ENCODE peak calls at places on chromosomes 3 and 15, in six cellular contexts. R, P, D, L, J and C are unnamed samples.
A peak's percentile ranks its signal among the peaks of the same experiment; 100 is the strongest.

GRCh38 chr15:57031605-57032004 is 113.2 kb downstream of the TCF12 start:
- DNase-seq in R (peak; percentile 84), P (peak; percentile 69), D (no peak), L (peak; percentile 69), J (no peak), C (no peak)

GRCh38 chr3:170579646-170580045 is 6.2 kb downstream of the SLC7A14 start:
- DNase-seq in R (no peak), P (no peak), D (no peak), L (no peak), J (no peak), C (no peak)

GRCh38 chr15:92384391-92384790 is 9.3 kb upstream of the ST8SIA2 start:
- DNase-seq in R (no peak), P (no peak), D (no peak), L (no peak), J (no peak), C (no peak)

GRCh38 chr3:31180274-31180673 is 285.8 kb upstream of the GADL1 start:
- DNase-seq in R (no peak), P (no peak), D (no peak), L (no peak), J (no peak), C (no peak)

GRCh38 chr3:129656659-129657247 is 50.3 kb upstream of the PLXND1 start:
- DNase-seq in R (no peak), P (peak; percentile 33), D (no peak), L (no peak), J (no peak), C (peak; percentile 54)

GRCh38 chr3:65875395-65876027 is 163.2 kb downstream of the MAGI1 start:
- DNase-seq in R (no peak), P (no peak), D (no peak), L (no peak), J (no peak), C (no peak)

GRCh38 chr3:32384938-32385337 is 6.7 kb upstream of the CMTM7 start:
- DNase-seq in R (no peak), P (peak; percentile 52), D (peak; percentile 48), L (peak; percentile 67), J (no peak), C (peak; percentile 51)

GRCh38 chr15:57827021-57827420 is 120.5 kb downstream of the POLR2M start:
- DNase-seq in R (no peak), P (no peak), D (no peak), L (no peak), J (peak; percentile 19), C (no peak)

GRCh38 chr15:88982304-88982945 is 69.2 kb upstream of the MFGE8 start:
- DNase-seq in R (peak; percentile 68), P (no peak), D (no peak), L (peak; percentile 81), J (peak; percentile 93), C (no peak)

GRCh38 chr15:39641187-39641889 is 60.5 kb downstream of the THBS1 start:
- DNase-seq in R (no peak), P (peak; percentile 8), D (no peak), L (peak; percentile 22), J (peak; percentile 89), C (no peak)

GRCh38 chr3:13420817-13421755 is 964 bp upstream of the NUP210 start:
- DNase-seq in R (no peak), P (peak; percentile 45), D (peak; percentile 23), L (no peak), J (no peak), C (peak; percentile 71)

GRCh38 chr3:15330031-15330596 is 2.3 kb downstream of the SH3BP5 start:
- DNase-seq in R (peak; percentile 56), P (no peak), D (no peak), L (no peak), J (no peak), C (no peak)

GRCh38 chr15:39363761-39364586 is 216.9 kb upstream of the THBS1 start:
- DNase-seq in R (peak; percentile 72), P (no peak), D (no peak), L (no peak), J (peak; percentile 55), C (no peak)

GRCh38 chr15:73844356-73844755 is 29.0 kb upstream of the TBC1D21 start:
- DNase-seq in R (no peak), P (peak; percentile 20), D (no peak), L (peak; percentile 42), J (no peak), C (no peak)

GRCh38 chr3:3170998-3171397 is 8.5 kb downstream of the CRBN start:
- DNase-seq in R (peak; percentile 48), P (peak; percentile 48), D (no peak), L (peak; percentile 40), J (peak; percentile 58), C (peak; percentile 61)

GRCh38 chr15:51908312-51908711 is 63.3 kb downstream of the LEO1 start:
- DNase-seq in R (peak; percentile 51), P (no peak), D (no peak), L (peak; percentile 57), J (peak; percentile 28), C (no peak)

GRCh38 chr3:194056731-194057415 is 79.1 kb upstream of the HES1 start:
- DNase-seq in R (no peak), P (no peak), D (no peak), L (no peak), J (peak; percentile 56), C (no peak)

GRCh38 chr3:30141178-30141581 is 465.2 kb upstream of the TGFBR2 start:
- DNase-seq in R (no peak), P (no peak), D (no peak), L (no peak), J (no peak), C (no peak)

GRCh38 chr3:159074756-159075155 is 272.9 kb downstream of the MFSD1 start:
- DNase-seq in R (no peak), P (no peak), D (no peak), L (no peak), J (no peak), C (no peak)

GRCh38 chr3:98770261-98771039 is 7.3 kb downstream of the ST3GAL6 start:
- DNase-seq in R (no peak), P (no peak), D (no peak), L (no peak), J (no peak), C (peak; percentile 10)

GRCh38 chr3:65893631-65894030 is 145.1 kb downstream of the MAGI1 start:
- DNase-seq in R (no peak), P (no peak), D (no peak), L (no peak), J (no peak), C (no peak)

GRCh38 chr3:194483850-194484249 is 3.0 kb downstream of the ATP13A3 start:
- DNase-seq in R (no peak), P (no peak), D (no peak), L (no peak), J (no peak), C (no peak)

GRCh38 chr3:105822171-105823123 is 46.4 kb downstream of the CBLB start:
- DNase-seq in R (no peak), P (no peak), D (no peak), L (peak; percentile 24), J (no peak), C (no peak)

GRCh38 chr15:45228931-45229330 is 23.1 kb upstream of the SLC28A2 start:
- DNase-seq in R (no peak), P (no peak), D (no peak), L (no peak), J (no peak), C (no peak)

GRCh38 chr3:194069421-194070219 is 66.3 kb upstream of the HES1 start:
- DNase-seq in R (peak; percentile 54), P (no peak), D (no peak), L (peak; percentile 79), J (peak; percentile 30), C (no peak)

GRCh38 chr3:165133188-165133899 is 55.0 kb upstream of the SI start:
- DNase-seq in R (no peak), P (no peak), D (no peak), L (no peak), J (no peak), C (no peak)

GRCh38 chr3:128076783-128077624 is 24.8 kb downstream of the SEC61A1 start:
- DNase-seq in R (no peak), P (peak; percentile 28), D (no peak), L (peak; percentile 39), J (no peak), C (no peak)

GRCh38 chr15:75451202-75451673 is 252 bp downstream of the SIN3A start:
- DNase-seq in R (no peak), P (no peak), D (no peak), L (no peak), J (no peak), C (no peak)

GRCh38 chr3:133282239-133282638 is 117.6 kb upstream of the BFSP2 start:
- DNase-seq in R (peak; percentile 21), P (no peak), D (no peak), L (peak; percentile 5), J (no peak), C (no peak)

GRCh38 chr3:42123012-42123581 is 31.9 kb downstream of the TRAK1 start:
- DNase-seq in R (no peak), P (no peak), D (no peak), L (no peak), J (peak; percentile 47), C (no peak)

GRCh38 chr3:113744941-113745272 is 1.1 kb downstream of the NAA50 start:
- DNase-seq in R (peak; percentile 42), P (no peak), D (no peak), L (no peak), J (no peak), C (no peak)
- H3K4me3 ChIP-seq in R (peak overlapping the region; percentile 98), P (peak overlapping the region; percentile 80), D (peak overlapping the region; percentile 97), L (peak overlapping the region; percentile 95), J (peak overlapping the region; percentile 96), C (peak overlapping the region; percentile 94)

DNA sequence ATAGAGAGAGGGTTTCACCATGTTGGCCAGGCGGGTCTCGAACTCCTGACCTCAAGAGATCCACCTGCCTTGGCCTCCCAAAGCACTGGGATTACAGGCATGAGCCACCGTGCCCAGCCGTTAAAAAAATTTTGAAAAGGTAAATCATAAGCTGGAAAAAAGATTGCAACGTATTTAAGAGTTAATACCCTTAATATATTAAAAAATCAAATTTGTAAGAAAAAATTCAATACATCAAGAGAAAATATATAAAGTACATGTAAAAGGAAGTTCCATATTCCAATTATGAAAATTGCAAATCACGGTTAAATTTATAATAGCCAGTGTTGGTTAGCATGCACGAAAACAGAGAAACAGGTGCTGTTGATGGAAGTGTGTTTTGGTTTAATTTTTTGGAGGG is 2.3 kb upstream of the SACM1L start:
- DNase-seq in R (no peak), P (no peak), D (no peak), L (no peak), J (no peak), C (no peak)
- H3K4me1 ChIP-seq in R (peaks cover 5% of the 10 kb centered on the region), P (peaks cover 32% of the 10 kb centered on the region), D (peaks cover 3% of the 10 kb centered on the region), L (peaks cover 2% of the 10 kb centered on the region), J (peaks cover 11% of the 10 kb centered on the region), C (peaks cover 14% of the 10 kb centered on the region)

DNA sequence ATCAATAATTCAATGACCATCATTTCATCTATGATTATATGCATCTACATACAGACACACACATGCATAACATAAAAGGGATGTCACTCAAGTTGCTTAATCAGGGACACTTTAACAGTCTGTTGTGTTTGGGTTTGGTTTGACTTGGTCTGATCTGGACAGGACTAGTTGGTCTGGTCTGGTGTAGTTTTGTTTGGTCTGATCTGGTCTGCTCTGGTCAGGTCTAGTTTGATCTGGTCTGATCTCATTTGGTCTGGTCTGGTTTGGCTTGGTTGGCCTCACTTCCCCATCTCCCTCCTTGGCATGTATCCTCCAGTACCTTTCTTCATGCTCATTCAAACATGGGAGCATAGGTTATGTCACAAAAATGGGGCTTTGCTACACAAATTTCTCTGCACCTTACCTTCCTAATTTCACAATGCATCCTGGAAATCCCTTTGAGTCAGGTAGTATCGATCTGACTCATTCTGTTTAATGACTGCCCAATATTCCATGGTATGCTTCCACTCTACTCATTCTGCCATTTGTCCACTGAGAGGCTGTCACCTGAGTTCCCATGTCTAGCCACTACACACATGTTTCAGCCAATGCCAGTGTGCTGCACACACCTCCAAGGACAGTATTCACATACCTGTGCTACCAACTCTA is 73.0 kb upstream of the TPM1 start:
- DNase-seq in R (no peak), P (no peak), D (no peak), L (no peak), J (peak; percentile 44), C (no peak)
- H2AFZ ChIP-seq in R (no peak overlapping the region), P (no peak overlapping the region), D (no peak overlapping the region), L (no peak overlapping the region), J (no peak overlapping the region), C (no peak overlapping the region)

GRCh38 chr15:67091073-67091965 is 25.9 kb downstream of the SMAD3 start:
- DNase-seq in R (peak; percentile 88), P (no peak), D (no peak), L (peak; percentile 98), J (peak; percentile 95), C (no peak)
- H3K4me3 ChIP-seq in R (no peak overlapping the region), P (peak overlapping the region; percentile 26), D (no peak overlapping the region), L (peak overlapping the region; percentile 40), J (peak overlapping the region; percentile 24), C (no peak overlapping the region)